ENCODE peak calls at places on chromosomes 4 and X, in four cellular contexts. O is pancreas, N is brain microvascular endothelial cell, K is HCT116. D is an unnamed sample.

GRCh38 chrX:4935846-4936245 is 1222.4 kb upstream of the PRKX start:
- DNase-seq in K (no peak), O (no peak), N (no peak), D (no peak)

GRCh38 chr4:172978848-172979247 is 189.8 kb upstream of the GALNT7 start:
- DNase-seq in N (no peak), O (no peak), K (no peak), D (no peak)

GRCh38 chrX:120213438-120214265 is 37.0 kb upstream of the ZBTB33 start:
- DNase-seq in K (peak; percentile 31), N (peak; percentile 65), O (peak; percentile 37), D (peak; percentile 2)

GRCh38 chrX:141439651-141440050 is 144.9 kb downstream of the SPANXA1 start:
- DNase-seq in N (no peak), K (no peak), O (no peak), D (no peak)

GRCh38 chr4:27068151-27068862 is 207.7 kb downstream of the STIM2 start:
- DNase-seq in O (no peak), K (no peak), N (no peak), D (no peak)

GRCh38 chr4:8568068-8568668 is 12.0 kb upstream of the GPR78 start:
- DNase-seq in N (peak; percentile 16), K (no peak), O (no peak), D (no peak)

GRCh38 chr4:95761871-95762270 is 78.0 kb upstream of the PDHA2 start:
- DNase-seq in K (no peak), N (peak; percentile 51), O (no peak), D (peak; percentile 11)

GRCh38 chrX:56763556-56764152 is 34.6 kb downstream of the NBDY start:
- DNase-seq in K (no peak), O (peak; percentile 75), N (peak; percentile 16), D (no peak)

GRCh38 chr4:168923526-168924194 is 86.4 kb downstream of the CBR4 start:
- DNase-seq in O (peak; percentile 35), K (peak; percentile 61), N (peak; percentile 71), D (peak; percentile 76)

GRCh38 chr4:80465238-80465637 is 129.7 kb downstream of the CFAP299 start:
- DNase-seq in K (no peak), O (no peak), N (no peak), D (no peak)

GRCh38 chr4:88012652-88013051 is 5.2 kb downstream of the PKD2 start:
- DNase-seq in N (no peak), K (no peak), O (no peak), D (no peak)

GRCh38 chr4:101184668-101185067 is 162.7 kb downstream of the PPP3CA start:
- DNase-seq in O (no peak), N (no peak), K (no peak), D (no peak)

GRCh38 chrX:67480789-67481188 is 63.0 kb upstream of the AR start:
- DNase-seq in N (no peak), K (no peak), O (no peak), D (no peak)

GRCh38 chrX:2500091-2500680 is 590 bp downstream of the DHRSX start:
- DNase-seq in N (peak; percentile 52), K (no peak), O (peak; percentile 63), D (no peak)

GRCh38 chrX:136525738-136526606 is 6.0 kb upstream of the VGLL1 start:
- DNase-seq in O (peak; percentile 45), N (peak; percentile 83), K (no peak), D (peak; percentile 63)

GRCh38 chrX:53435997-53436396 is 1.8 kb upstream of the HSD17B10 start:
- DNase-seq in K (peak; percentile 51), O (peak; percentile 74), N (peak; percentile 53), D (no peak)

GRCh38 chrX:39212456-39212855 is 411.2 kb downstream of the MID1IP1 start:
- DNase-seq in N (no peak), K (no peak), O (no peak), D (no peak)

GRCh38 chr4:184384056-184384809 is 90.1 kb downstream of the IRF2 start:
- DNase-seq in O (no peak), N (peak; percentile 95), K (no peak), D (peak; percentile 86)

GRCh38 chrX:116246261-116246660 is 75.7 kb downstream of the AGTR2 start:
- DNase-seq in O (no peak), N (peak; percentile 59), K (peak; percentile 0), D (no peak)

GRCh38 chrX:74536142-74537010 is 78.0 kb downstream of the RLIM start:
- DNase-seq in O (peak; percentile 64), N (peak; percentile 53), K (no peak), D (peak; percentile 71)
- TF ChIP-seq CTCF in O (no peak), N (peak; percentile 54), K (no peak), D (peak; percentile 48)

GRCh38 chrX:35442421-35442820 is 355.7 kb upstream of the MAGEB16 start:
- DNase-seq in O (no peak), N (no peak), K (no peak), D (no peak)

GRCh38 chrX:35445912-35446311 is 352.2 kb upstream of the MAGEB16 start:
- DNase-seq in O (no peak), N (no peak), K (no peak), D (no peak)
- H3K27ac ChIP-seq in O (no peak overlapping the region), N (no peak overlapping the region), K (no peak overlapping the region), D (no peak overlapping the region)

GRCh38 chr4:5374577-5374976 is 323.3 kb downstream of the STK32B start:
- DNase-seq in O (no peak), K (no peak), N (no peak), D (no peak)
- H3K4me3 ChIP-seq in O (no peak overlapping the region), K (no peak overlapping the region), N (no peak overlapping the region), D (no peak overlapping the region)

GRCh38 chr4:161256172-161256571 is 907.6 kb downstream of the FSTL5 start:
- DNase-seq in N (no peak), K (peak; percentile 19), O (no peak), D (no peak)

GRCh38 chr4:161260819-161261218 is 903.0 kb downstream of the FSTL5 start:
- DNase-seq in O (no peak), N (no peak), K (no peak), D (no peak)

GRCh38 chr4:161252520-161253141 is 911.2 kb downstream of the FSTL5 start:
- DNase-seq in O (no peak), N (no peak), K (peak; percentile 28), D (no peak)

GRCh38 chr4:161254375-161254774 is 909.4 kb downstream of the FSTL5 start:
- DNase-seq in N (no peak), K (no peak), O (no peak), D (no peak)

GRCh38 chr4:161256716-161257115 is 907.1 kb downstream of the FSTL5 start:
- DNase-seq in K (peak; percentile 7), N (no peak), O (no peak), D (no peak)
- TF ChIP-seq CTCF in K (no peak), N (peak; percentile 45), O (no peak), D (no peak)

GRCh38 chr4:158007566-158007965 is 165.3 kb downstream of the GASK1B start:
- DNase-seq in K (no peak), O (no peak), N (no peak), D (no peak)

GRCh38 chr4:158005021-158005420 is 167.8 kb downstream of the GASK1B start:
- DNase-seq in N (no peak), K (no peak), O (no peak), D (no peak)

GRCh38 chr4:158010346-158010745 is 162.5 kb downstream of the GASK1B start:
- DNase-seq in O (no peak), K (no peak), N (peak; percentile 49), D (no peak)

GRCh38 chr4:158006973-158007372 is 165.9 kb downstream of the GASK1B start:
- DNase-seq in K (no peak), O (no peak), N (no peak), D (no peak)

DNA sequence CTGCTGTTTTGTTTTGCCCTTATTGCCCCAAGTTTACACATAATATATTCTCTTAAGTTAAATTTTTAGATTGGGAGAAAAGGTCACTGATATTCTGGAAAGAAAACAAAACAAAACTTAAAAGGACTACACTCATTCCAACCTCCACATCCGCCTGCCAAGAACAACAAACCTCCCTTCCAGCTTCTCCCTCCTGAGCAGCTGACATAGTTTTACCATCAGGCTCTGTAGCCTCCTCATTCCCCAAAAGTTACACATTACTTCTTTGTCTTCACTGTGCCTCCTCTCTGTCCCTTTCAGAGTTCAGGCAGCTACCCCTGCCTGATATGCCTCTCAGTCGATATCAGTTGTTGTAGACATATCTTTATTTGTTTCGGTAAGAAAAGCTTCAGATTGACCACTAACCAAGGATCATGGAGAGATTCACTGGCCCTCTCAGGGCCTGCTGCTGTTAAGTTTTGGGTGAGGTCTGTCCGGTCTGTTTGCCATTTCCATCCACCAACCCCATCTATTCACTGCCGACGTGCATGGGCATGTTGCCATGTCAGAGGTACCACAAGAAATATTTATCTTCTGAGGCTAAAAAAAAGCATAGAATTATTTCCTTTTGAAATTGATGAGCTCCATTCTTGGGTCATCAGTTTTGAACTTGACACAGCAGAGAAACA is 164.1 kb downstream of the GASK1B start:
- DNase-seq in O (no peak), K (no peak), N (peak; percentile 60), D (no peak)
- H3K27ac ChIP-seq in O (no peak overlapping the region), K (no peak overlapping the region), N (peak overlapping the region; percentile 39), D (no peak overlapping the region)

DNA sequence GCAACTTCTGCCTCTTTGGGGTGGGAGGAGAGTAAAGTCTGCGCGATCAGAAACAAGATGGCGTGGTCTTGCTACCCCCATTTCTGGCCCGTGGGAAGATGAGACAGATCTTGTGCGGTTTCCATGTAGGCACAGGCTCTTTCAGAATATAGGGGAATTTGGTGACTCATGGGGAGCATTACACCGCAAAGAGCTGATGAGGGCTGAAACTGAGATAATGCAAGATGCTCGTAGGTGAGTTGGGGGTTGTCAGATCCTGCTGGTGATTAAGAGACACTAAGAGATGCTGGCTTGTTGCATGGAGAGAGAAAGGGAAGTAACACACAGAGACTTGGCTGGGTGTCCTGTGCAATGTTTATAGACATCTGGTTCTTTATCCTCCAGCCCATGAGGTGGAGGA is 1.5 kb downstream of the EVC start:
- DNase-seq in N (peak; percentile 90), O (no peak), K (no peak), D (no peak)
- H3K4me3 ChIP-seq in N (peak overlapping the region; percentile 77), O (no peak overlapping the region), K (no peak overlapping the region), D (peak overlapping the region; percentile 91)

DNA sequence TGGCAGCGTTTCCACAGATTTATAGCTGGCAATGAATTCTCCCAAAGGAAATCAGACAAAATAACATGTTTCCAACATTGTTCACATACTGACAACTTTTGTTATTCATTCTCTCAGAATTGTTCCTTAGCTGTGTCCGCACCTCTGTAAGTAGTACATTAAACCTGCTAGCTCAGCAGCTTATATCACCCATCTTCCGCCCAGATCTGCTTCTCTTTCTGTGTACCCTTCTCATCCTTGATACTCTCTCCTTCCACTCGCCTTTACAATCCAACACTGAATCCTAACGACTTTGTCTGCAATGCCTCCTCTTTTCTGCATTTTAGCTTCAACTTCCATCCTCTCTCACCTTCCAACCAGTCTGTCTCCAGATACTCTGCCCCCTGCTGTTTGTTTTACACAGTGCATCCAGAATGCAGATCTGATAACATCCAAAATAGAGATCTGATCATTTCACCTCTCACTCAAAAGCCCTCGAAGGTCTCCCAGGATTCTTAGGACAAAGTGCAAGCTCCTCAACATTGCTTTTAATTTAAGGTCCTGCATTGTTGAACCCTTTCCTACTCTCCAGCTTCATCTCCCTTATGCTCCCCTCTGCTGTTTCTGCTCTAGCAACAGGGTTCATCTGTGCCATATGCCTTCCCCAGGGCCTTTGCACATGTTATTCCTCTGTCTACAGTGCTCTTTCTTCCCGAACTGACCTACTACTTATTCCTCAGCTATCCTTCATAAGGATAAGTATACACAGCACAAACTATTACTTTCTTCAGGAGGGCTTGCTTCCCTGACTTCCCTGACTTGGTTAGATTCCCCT is 67.3 kb upstream of the VBP1 start:
- DNase-seq in N (peak; percentile 13), O (no peak), K (no peak), D (no peak)
- TF ChIP-seq CTCF in N (peak; percentile 62), O (peak; percentile 37), K (peak; percentile 42), D (peak; percentile 56)

GRCh38 chrX:103718120-103718519 is 7.4 kb downstream of the TMEM31 start:
- DNase-seq in N (no peak), O (no peak), K (no peak), D (no peak)
- H3K27ac ChIP-seq in N (no peak overlapping the region), O (no peak overlapping the region), K (no peak overlapping the region), D (no peak overlapping the region)